ENCODE peak calls at places on chromosomes 3 and 15, in eight cellular contexts. N, K, G, T, Q, Z, R and X are unnamed samples.
A peak's percentile ranks its signal among the peaks of the same experiment; 100 is the strongest.

GRCh38 chr15:60648928-60649679 is 170.2 kb upstream of the ICE2 start:
- DNase-seq in Q (no peak), K (no peak), R (no peak), N (no peak), G (no peak), Z (no peak), T (no peak), X (no peak)

GRCh38 chr15:69289312-69290146 is 9.2 kb upstream of the PAQR5 start:
- DNase-seq in N (no peak), K (no peak), Q (no peak), T (no peak), Z (no peak), R (no peak), G (no peak), X (no peak)

GRCh38 chr3:62392893-62393292 is 19.5 kb upstream of the FEZF2 start:
- DNase-seq in G (no peak), N (no peak), R (no peak), Q (no peak), K (no peak), Z (no peak), T (no peak), X (no peak)

GRCh38 chr3:131597816-131598215 is 95.0 kb upstream of the MRPL3 start:
- DNase-seq in Q (no peak), K (no peak), N (no peak), Z (no peak), G (no peak), R (no peak), T (no peak), X (no peak)

GRCh38 chr15:78977091-78977571 is 32.3 kb upstream of the CTSH start:
- DNase-seq in Z (no peak), G (no peak), R (no peak), T (no peak), N (no peak), K (peak; percentile 79), Q (no peak), X (no peak)

GRCh38 chr3:78605178-78605577 is 1162.6 kb downstream of the ROBO1 start:
- DNase-seq in R (no peak), G (no peak), T (no peak), K (no peak), N (no peak), Z (no peak), Q (no peak), X (no peak)

GRCh38 chr3:133945696-133946095 is 50.0 kb upstream of the RAB6B start:
- DNase-seq in G (no peak), K (no peak), T (no peak), Q (no peak), N (no peak), R (no peak), Z (no peak), X (no peak)

GRCh38 chr15:83248151-83248851 is 36.2 kb downstream of the BNC1 start:
- DNase-seq in Q (no peak), Z (no peak), K (peak; percentile 40), G (no peak), N (peak; percentile 22), T (peak; percentile 1), R (peak; percentile 17), X (peak; percentile 67)

GRCh38 chr15:99429681-99430081 is 136.1 kb upstream of the MEF2A start:
- DNase-seq in Q (no peak), N (no peak), T (no peak), K (no peak), G (no peak), R (no peak), Z (no peak), X (no peak)

GRCh38 chr15:63447277-63447676 is 57.1 kb upstream of the USP3 start:
- DNase-seq in Z (no peak), K (no peak), T (no peak), G (peak; percentile 74), R (peak; percentile 35), N (no peak), Q (no peak), X (no peak)